ENCODE peak calls at places on chromosomes 6 and 20, in seven cellular contexts. H is fibroblast of lung, X is dorsolateral prefrontal cortex, Z is brain microvascular endothelial cell, B is colonic mucosa, V is kidney epithelial cell, M is H1. J is an unnamed sample.

GRCh38 chr6:144284474-144284752 is 722 bp upstream of the UTRN start:
- DNase-seq in M (no peak), Z (no peak), X (no peak), V (no peak), H (no peak), B (no peak), J (no peak)

GRCh38 chr6:135833806-135834205 is 17.7 kb upstream of the PDE7B start:
- DNase-seq in V (no peak), Z (no peak), B (no peak), M (no peak), X (no peak), H (no peak), J (no peak)

GRCh38 chr6:45116714-45117410 is 211.3 kb upstream of the RUNX2 start:
- DNase-seq in B (no peak), Z (peak; percentile 60), X (no peak), H (peak; percentile 89), V (peak; percentile 28), M (no peak), J (peak; percentile 85)

GRCh38 chr20:53706511-53707031 is 112.9 kb upstream of the ZNF217 start:
- DNase-seq in H (peak; percentile 59), X (no peak), B (no peak), V (no peak), Z (peak; percentile 14), M (no peak), J (no peak)

GRCh38 chr20:23141450-23142161 is 55.5 kb upstream of the CD93 start:
- DNase-seq in M (no peak), X (no peak), V (no peak), B (no peak), H (peak; percentile 89), Z (no peak), J (no peak)

GRCh38 chr6:30091577-30092381 is 16.2 kb upstream of the RNF39 start:
- DNase-seq in H (peak; percentile 70), M (no peak), B (peak; percentile 86), Z (no peak), V (no peak), X (no peak), J (peak; percentile 80)

GRCh38 chr6:37819802-37820712 is 530 bp downstream of the ZFAND3 start:
- DNase-seq in H (peak; percentile 61), V (peak; percentile 29), B (peak; percentile 65), M (peak; percentile 61), Z (peak; percentile 32), X (no peak), J (peak; percentile 91)

GRCh38 chr6:136792066-136792944 is at the start of gene MAP3K5:
- DNase-seq in H (peak; percentile 74), X (peak; percentile 50), B (peak; percentile 89), Z (peak; percentile 51), M (peak; percentile 67), V (no peak), J (peak; percentile 84)

GRCh38 chr20:46056970-46057855 is 28.2 kb downstream of the SLC12A5 start:
- DNase-seq in Z (no peak), X (no peak), B (peak; percentile 33), V (no peak), M (peak; percentile 90), H (peak; percentile 42), J (peak; percentile 26)
- H3K4me3 ChIP-seq in Z (no peak overlapping the region), X (peak overlapping the region; percentile 9), B (no peak overlapping the region), V (no peak overlapping the region), M (peak overlapping the region; percentile 45), H (peak overlapping the region; percentile 55), J (no peak overlapping the region)

DNA sequence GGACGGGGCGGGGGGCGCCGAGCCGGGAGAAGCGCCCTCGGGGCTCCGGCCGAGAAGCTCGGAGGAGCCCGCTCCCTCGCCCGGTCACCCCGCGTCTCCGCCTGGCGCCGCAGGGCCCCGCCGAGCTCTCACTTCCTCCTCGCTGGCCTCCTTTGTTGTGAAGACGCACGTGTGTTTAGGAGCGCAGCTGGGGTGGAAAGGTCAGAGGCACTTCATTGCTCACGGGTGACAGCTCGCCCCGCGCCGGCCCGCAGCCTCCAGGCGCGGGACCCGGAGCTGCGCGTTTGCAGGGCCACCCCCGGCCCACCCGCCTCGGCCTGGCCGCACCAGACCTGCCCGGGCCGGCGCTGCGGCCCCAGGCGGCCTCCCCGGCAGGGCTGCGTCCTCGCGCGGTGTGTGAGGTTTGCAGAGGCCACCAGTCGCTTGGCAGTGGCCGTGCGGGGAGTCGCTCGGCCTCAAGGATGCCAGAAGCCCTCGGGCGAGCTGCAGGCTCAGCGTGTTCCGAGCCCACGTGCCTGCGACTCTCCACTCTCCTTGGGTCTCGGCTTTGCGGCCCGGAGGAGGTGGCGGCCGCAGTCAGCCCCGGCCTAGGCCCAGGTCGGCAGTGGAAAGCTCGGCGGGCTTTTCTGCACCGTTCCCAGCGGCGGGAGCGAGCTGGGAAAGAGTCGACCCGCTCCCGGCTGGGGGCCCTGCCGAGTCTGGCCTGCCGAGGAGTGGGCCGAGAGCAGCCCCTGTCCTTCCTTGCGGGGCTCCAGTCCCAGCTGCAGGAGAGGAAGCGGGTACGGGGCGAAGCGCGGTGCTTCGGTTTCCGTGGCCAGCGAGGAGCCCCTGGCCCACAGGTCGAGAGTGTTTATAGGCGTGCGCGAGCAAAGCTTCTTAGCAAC is 5.3 kb downstream of the FOXC1 start:
- DNase-seq in M (no peak), X (no peak), H (no peak), B (no peak), V (no peak), Z (no peak), J (no peak)
- H3K4me3 ChIP-seq in M (peak overlapping the region; percentile 3), X (no peak overlapping the region), H (no peak overlapping the region), B (peak overlapping the region; percentile 12), V (peak overlapping the region; percentile 87), Z (peak overlapping the region; percentile 24), J (no peak overlapping the region)

DNA sequence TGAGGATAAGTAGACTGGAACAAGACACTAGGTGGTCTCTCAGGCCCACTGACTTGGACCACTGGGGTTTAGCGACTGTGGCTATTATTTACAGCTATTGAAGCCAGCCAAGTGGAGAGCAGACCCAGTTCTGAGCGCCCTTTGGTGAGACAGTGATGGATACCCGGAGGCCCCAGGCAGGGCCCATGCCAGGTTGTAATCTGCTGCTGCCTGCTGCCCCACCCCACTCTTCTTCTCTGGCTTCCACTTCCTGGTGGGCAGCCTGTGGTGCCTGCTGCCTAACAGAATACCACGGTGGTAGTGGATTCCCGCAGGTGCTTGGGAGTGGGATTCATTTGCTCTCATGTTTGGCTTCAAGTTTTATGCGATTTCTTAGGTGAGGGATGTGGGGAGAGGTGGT is 570 bp downstream of the RAB44 start:
- DNase-seq in M (no peak), X (no peak), H (no peak), Z (no peak), B (no peak), V (no peak), J (no peak)
- H3K4me3 ChIP-seq in M (no peak overlapping the region), X (no peak overlapping the region), H (no peak overlapping the region), Z (no peak overlapping the region), B (no peak overlapping the region), V (no peak overlapping the region), J (no peak overlapping the region)

GRCh38 chr20:46034039-46034438 is 5.0 kb downstream of the SLC12A5 start:
- DNase-seq in X (no peak), B (no peak), Z (no peak), M (no peak), H (no peak), V (no peak), J (no peak)

GRCh38 chr20:46030290-46031013 is 1.4 kb downstream of the SLC12A5 start:
- DNase-seq in M (no peak), B (no peak), X (no peak), H (no peak), Z (no peak), V (no peak), J (no peak)

GRCh38 chr20:46031014-46031569 is 2.1 kb downstream of the SLC12A5 start:
- DNase-seq in H (no peak), B (no peak), M (no peak), Z (no peak), X (no peak), V (no peak), J (no peak)

GRCh38 chr20:46028772-46029371 is at the start of gene SLC12A5:
- DNase-seq in X (no peak), M (no peak), Z (no peak), B (no peak), V (no peak), H (no peak), J (no peak)

GRCh38 chr20:46031701-46032254 is 2.8 kb downstream of the SLC12A5 start:
- DNase-seq in V (no peak), H (no peak), X (no peak), M (peak; percentile 81), B (no peak), Z (no peak), J (peak; percentile 23)
- H3K4me3 ChIP-seq in V (no peak overlapping the region), H (peak overlapping the region; percentile 28), X (peak overlapping the region; percentile 28), M (peak overlapping the region; percentile 55), B (no peak overlapping the region), Z (no peak overlapping the region), J (no peak overlapping the region)

DNA sequence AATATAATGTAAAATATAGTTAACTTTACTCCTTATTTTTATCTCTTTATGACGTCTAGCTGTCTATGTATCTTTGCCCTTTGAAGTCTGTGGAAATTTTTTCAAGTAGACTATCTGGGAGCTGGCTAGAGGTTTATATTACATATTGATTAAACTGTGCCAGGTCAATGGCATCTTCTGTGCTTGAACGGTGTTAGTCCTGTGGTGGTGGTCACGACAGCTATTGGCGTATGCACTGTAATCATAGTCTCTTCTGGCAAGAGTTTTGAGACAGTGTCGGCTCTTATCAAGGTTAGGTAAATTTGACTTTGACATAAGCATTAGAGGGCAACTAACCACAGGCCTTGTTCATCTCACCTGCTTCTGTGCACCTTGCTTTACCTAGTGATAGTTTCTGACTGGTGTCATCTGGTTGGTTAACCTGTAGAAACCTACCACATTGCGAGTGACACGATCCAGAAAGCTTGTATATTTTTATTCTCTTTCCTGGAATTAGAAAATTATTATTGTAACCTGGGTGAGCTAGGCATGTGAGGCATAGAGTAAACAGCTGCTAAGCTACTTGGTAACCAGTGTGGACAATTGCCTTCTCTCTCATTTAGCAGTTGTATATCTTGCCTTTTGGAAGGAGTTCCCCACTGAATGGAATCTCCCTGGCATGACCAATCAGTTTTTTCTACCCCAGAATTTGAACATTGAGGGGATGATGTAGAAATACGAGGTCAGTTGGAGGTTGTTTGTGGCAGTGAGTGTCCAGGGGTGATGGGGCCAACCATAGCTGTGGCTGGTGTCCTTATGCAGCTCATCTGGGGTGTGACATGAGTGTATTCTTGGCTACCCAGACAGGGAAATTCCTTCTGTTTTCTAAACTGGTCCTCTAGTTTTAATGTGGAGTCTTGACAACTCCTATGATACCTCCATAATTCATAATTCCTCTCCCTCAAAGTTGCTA is 45.9 kb downstream of the SH3BGRL2 start:
- DNase-seq in M (no peak), B (no peak), Z (no peak), X (no peak), V (no peak), H (peak; percentile 4), J (no peak)
- H3K4me3 ChIP-seq in M (no peak overlapping the region), B (no peak overlapping the region), Z (no peak overlapping the region), X (no peak overlapping the region), V (no peak overlapping the region), H (no peak overlapping the region), J (no peak overlapping the region)

DNA sequence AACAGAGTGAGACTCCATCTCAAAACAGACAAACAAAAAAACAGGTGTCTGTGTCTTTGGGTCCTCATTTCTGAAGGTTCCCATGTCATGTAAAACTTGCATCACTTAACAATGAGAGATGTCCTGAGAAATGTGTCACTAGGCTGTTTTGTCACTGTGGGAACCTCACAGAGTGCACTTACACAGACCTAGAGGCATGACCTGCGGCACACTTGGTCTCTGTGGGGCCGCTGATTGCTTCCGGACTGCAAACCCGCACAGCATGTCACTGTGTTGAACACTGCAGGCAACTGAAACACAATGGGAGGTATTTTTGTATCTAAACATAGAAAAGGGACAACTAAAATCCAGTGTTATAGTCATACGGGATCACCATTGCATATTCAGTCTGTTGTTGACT is 42.3 kb upstream of the TMEM181 start:
- DNase-seq in X (no peak), B (no peak), V (no peak), Z (peak; percentile 14), M (no peak), H (no peak), J (no peak)
- H3K4me3 ChIP-seq in X (no peak overlapping the region), B (no peak overlapping the region), V (no peak overlapping the region), Z (no peak overlapping the region), M (no peak overlapping the region), H (no peak overlapping the region), J (no peak overlapping the region)

J was measured in foreskin fibroblast.